ENCODE peak calls at places on chromosomes 7 and 10, in nine cellular contexts. R is OCI-LY7, F is SK-N-SH, B is MM.1S, G is GM23248, V is hepatocyte, L is GM23338, A is neural progenitor cell, N is HCT116. Q is an unnamed sample.

GRCh38 chr10:48518412-48518811 is 86.5 kb downstream of the ARHGAP22 start:
- DNase-seq in V (no peak), G (no peak), N (no peak), B (no peak), R (no peak), L (no peak), A (no peak), F (no peak), Q (no peak)

GRCh38 chr10:56357018-56357417 is 4.0 kb downstream of the ZWINT start:
- DNase-seq in R (no peak), F (no peak), B (no peak), A (no peak), V (no peak), G (no peak), L (no peak), N (no peak), Q (no peak)

GRCh38 chr7:79462334-79462733 is 8.9 kb upstream of the MAGI2 start:
- DNase-seq in V (no peak), F (no peak), B (no peak), L (no peak), R (no peak), N (no peak), A (no peak), G (no peak), Q (peak)

GRCh38 chr7:129612112-129613015 is 844 bp downstream of the NRF1 start:
- DNase-seq in N (no peak), F (peak), V (peak), G (peak), B (peak), R (peak), A (peak), L (peak), Q (peak)

GRCh38 chr10:113297226-113297625 is 255.6 kb upstream of the HABP2 start:
- DNase-seq in V (no peak), G (peak), F (no peak), A (no peak), N (no peak), B (no peak), R (no peak), L (no peak), Q (peak)

GRCh38 chr7:108001759-108002725 is 919 bp downstream of the LAMB1 start:
- DNase-seq in N (no peak), A (peak), L (peak), R (no peak), V (peak), G (peak), F (peak), B (no peak), Q (no peak)

GRCh38 chr10:115969591-115969990 is 303.4 kb downstream of the GFRA1 start:
- DNase-seq in L (no peak), B (no peak), G (peak), F (no peak), A (no peak), N (no peak), R (no peak), V (no peak), Q (no peak)

GRCh38 chr7:20331231-20331880 is 656 bp downstream of the ITGB8 start:
- DNase-seq in F (peak), V (peak), A (peak), L (peak), B (peak), N (no peak), R (peak), G (peak), Q (peak)

GRCh38 chr10:112389147-112389822 is 15.4 kb downstream of the ACSL5 start:
- DNase-seq in R (peak), F (no peak), N (peak), V (peak), A (no peak), B (no peak), L (no peak), G (peak), Q (peak)

GRCh38 chr10:6722616-6723004 is 142.5 kb upstream of the PRKCQ start:
- DNase-seq in G (peak), L (no peak), N (peak), A (no peak), V (no peak), B (no peak), F (no peak), R (no peak), Q (no peak)

GRCh38 chr10:34906021-34906965 is 91.2 kb upstream of the PARD3 start:
- DNase-seq in G (no peak), R (no peak), F (peak), N (no peak), V (no peak), A (peak), L (peak), B (no peak), Q (no peak)

GRCh38 chr10:6279540-6280267 is 77.0 kb downstream of the PFKFB3 start:
- DNase-seq in B (no peak), A (peak), N (peak), R (no peak), V (peak), F (no peak), G (peak), L (peak), Q (peak)

GRCh38 chr7:116528008-116528789 is 3.4 kb downstream of the CAV1 start:
- DNase-seq in F (peak), V (peak), B (peak), L (no peak), A (no peak), R (no peak), N (peak), G (peak), Q (peak)

GRCh38 chr7:19665399-19666008 is 43.3 kb downstream of the POLR1F start:
- DNase-seq in N (peak), B (peak), F (peak), R (peak), A (peak), V (peak), G (peak), L (peak), Q (peak)

GRCh38 chr10:3955954-3956617 is 171.1 kb upstream of the KLF6 start:
- DNase-seq in L (peak), N (no peak), B (no peak), F (no peak), A (peak), G (no peak), R (no peak), V (no peak), Q (no peak)
- TF ChIP-seq EZH2phosphoT487 in L (no peak), N (no peak), B (no peak), F (no peak), A (no peak), G (no peak), R (no peak), V (no peak), Q (no peak)

GRCh38 chr10:69807696-69808095 is 6.0 kb downstream of the COL13A1 start:
- DNase-seq in R (no peak), F (peak), L (peak), N (peak), V (no peak), G (peak), B (no peak), A (no peak), Q (peak)

GRCh38 chr10:69809318-69809717 is 7.6 kb downstream of the COL13A1 start:
- DNase-seq in R (no peak), F (no peak), L (no peak), B (no peak), G (no peak), A (no peak), V (no peak), N (no peak), Q (no peak)

GRCh38 chr10:69804775-69805174 is 3.1 kb downstream of the COL13A1 start:
- DNase-seq in N (no peak), F (no peak), G (no peak), L (no peak), V (no peak), B (no peak), R (no peak), A (no peak), Q (no peak)

GRCh38 chr10:69806266-69806665 is 4.6 kb downstream of the COL13A1 start:
- DNase-seq in N (no peak), G (no peak), F (no peak), L (no peak), A (no peak), V (no peak), R (no peak), B (no peak), Q (no peak)

GRCh38 chr10:69807122-69807521 is 5.4 kb downstream of the COL13A1 start:
- DNase-seq in R (no peak), N (peak), V (no peak), B (no peak), F (no peak), G (peak), L (no peak), A (no peak), Q (peak)
- TF ChIP-seq EZH2phosphoT487 in R (no peak), N (no peak), V (no peak), B (no peak), F (no peak), G (no peak), L (no peak), A (no peak), Q (no peak)

GRCh38 chr7:90297118-90297517 is 24.0 kb downstream of the FAM237B start:
- DNase-seq in G (no peak), A (no peak), L (peak), B (no peak), R (no peak), F (no peak), V (no peak), N (no peak), Q (peak)

GRCh38 chr7:90303241-90303640 is 17.9 kb downstream of the FAM237B start:
- DNase-seq in L (no peak), F (no peak), B (no peak), V (no peak), G (no peak), N (no peak), A (no peak), R (no peak), Q (peak)

DNA sequence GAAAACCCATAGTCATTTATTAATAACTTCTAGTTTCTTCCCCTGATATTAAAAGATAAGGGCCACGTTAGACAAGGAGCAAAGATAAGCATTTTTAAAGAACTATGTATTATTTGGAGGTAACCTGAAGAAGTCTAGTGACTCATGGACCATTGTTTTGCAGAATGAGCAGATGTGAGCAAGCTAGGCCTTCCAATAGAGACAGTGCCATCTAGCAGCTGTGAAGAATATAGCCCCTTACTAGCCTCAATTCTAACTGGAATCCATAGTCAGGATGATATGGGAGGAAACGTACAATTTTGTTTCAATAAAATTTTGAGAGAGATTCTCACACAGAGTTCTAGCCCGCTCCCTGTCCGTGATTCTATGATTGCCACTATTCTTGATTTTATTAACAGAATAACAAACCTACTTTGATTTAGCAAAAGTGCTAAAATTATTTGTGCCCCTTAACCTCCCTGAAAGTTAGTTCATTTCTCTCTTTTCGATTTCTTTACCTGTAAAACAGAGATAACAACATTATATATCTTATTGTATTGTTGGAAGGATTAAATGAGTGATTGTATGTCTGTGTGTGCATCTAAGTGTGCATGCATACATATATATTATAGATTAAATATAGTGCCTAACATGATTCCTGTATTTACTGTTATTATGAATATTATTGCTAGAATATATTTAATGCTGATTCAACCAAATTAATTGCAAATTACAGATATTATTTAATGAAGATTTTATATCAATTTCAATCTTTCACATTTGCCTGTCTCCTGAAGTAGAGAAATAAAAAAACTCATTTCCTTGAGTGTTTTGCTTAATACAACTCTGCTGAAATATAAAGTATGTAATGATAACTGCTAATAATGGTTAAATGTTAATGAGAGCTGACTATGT is 22.7 kb downstream of the FAM237B start:
- DNase-seq in R (peak), V (peak), F (peak), B (peak), G (peak), A (peak), L (peak), N (peak), Q (peak)
- TF ChIP-seq EZH2phosphoT487 in R (no peak), V (no peak), F (no peak), B (no peak), G (no peak), A (no peak), L (no peak), N (no peak), Q (no peak)

GRCh38 chr7:105003275-105003674 is 10.7 kb upstream of the KMT2E start:
- DNase-seq in F (no peak), G (peak), B (no peak), L (no peak), A (no peak), N (no peak), R (no peak), V (peak), Q (peak)
- TF ChIP-seq EZH2phosphoT487 in F (no peak), G (no peak), B (no peak), L (no peak), A (no peak), N (no peak), R (no peak), V (no peak), Q (no peak)

Q was measured in PC-3.